ENCODE peak calls at places on chromosomes 7 and 10, in six cellular contexts. One of them, this sample, is unnamed. For H3K79me2, the result is how much of the 10 kb centered on the place peaks cover.

GRCh38 chr7:4279210-4279609 is 402.9 kb upstream of the FOXK1 start:
- DNase-seq in osteoblast: no peak
- DNase-seq in neural progenitor cell: no peak
- DNase-seq in H9: no peak
- DNase-seq in trophoblast cell: no peak
- DNase-seq in MM.1S: no peak
- DNase-seq in this sample: no peak

GRCh38 chr10:76119515-76119914 is 688.1 kb downstream of the LRMDA start:
- DNase-seq in neural progenitor cell: no peak
- DNase-seq in MM.1S: no peak
- DNase-seq in H9: no peak
- DNase-seq in osteoblast: no peak
- DNase-seq in trophoblast cell: no peak
- DNase-seq in this sample: no peak

GRCh38 chr7:129785457-129786178 is 167.1 kb downstream of the UBE2H start:
- DNase-seq in trophoblast cell: no peak
- DNase-seq in MM.1S: peak
- DNase-seq in neural progenitor cell: peak
- DNase-seq in H9: no peak
- DNase-seq in osteoblast: peak
- DNase-seq in this sample: no peak

GRCh38 chr7:26034386-26034785 is 117.6 kb upstream of the NFE2L3 start:
- DNase-seq in neural progenitor cell: no peak
- DNase-seq in trophoblast cell: no peak
- DNase-seq in MM.1S: no peak
- DNase-seq in H9: no peak
- DNase-seq in osteoblast: no peak
- DNase-seq in this sample: no peak

GRCh38 chr7:152866125-152866524 is 106.6 kb downstream of the ACTR3B start:
- DNase-seq in H9: no peak
- DNase-seq in neural progenitor cell: no peak
- DNase-seq in MM.1S: no peak
- DNase-seq in osteoblast: peak
- DNase-seq in trophoblast cell: no peak
- DNase-seq in this sample: no peak

GRCh38 chr10:125159932-125160855 is at the start of gene CTBP2:
- DNase-seq in osteoblast: peak
- DNase-seq in MM.1S: no peak
- DNase-seq in trophoblast cell: no peak
- DNase-seq in H9: peak
- DNase-seq in neural progenitor cell: peak
- DNase-seq in this sample: peak

GRCh38 chr7:21702303-21702702 is 159.5 kb downstream of the DNAH11 start:
- DNase-seq in H9: no peak
- DNase-seq in neural progenitor cell: no peak
- DNase-seq in osteoblast: no peak
- DNase-seq in trophoblast cell: no peak
- DNase-seq in MM.1S: no peak
- DNase-seq in this sample: no peak

GRCh38 chr10:30502266-30503058 is 68.5 kb downstream of the MAP3K8 start:
- DNase-seq in MM.1S: peak
- DNase-seq in trophoblast cell: no peak
- DNase-seq in neural progenitor cell: no peak
- DNase-seq in H9: no peak
- DNase-seq in osteoblast: no peak
- DNase-seq in this sample: peak

GRCh38 chr10:104339469-104340098 is 1.3 kb upstream of the ITPRIP start:
- DNase-seq in neural progenitor cell: no peak
- DNase-seq in osteoblast: peak
- DNase-seq in H9: peak
- DNase-seq in trophoblast cell: no peak
- DNase-seq in MM.1S: peak
- DNase-seq in this sample: no peak

GRCh38 chr7:155299539-155300202 is 2.0 kb downstream of the INSIG1 start:
- DNase-seq in neural progenitor cell: peak
- DNase-seq in osteoblast: peak
- DNase-seq in trophoblast cell: no peak
- DNase-seq in MM.1S: peak
- DNase-seq in H9: no peak
- DNase-seq in this sample: no peak

GRCh38 chr10:69710008-69710905 is 80.2 kb downstream of the FAM241B start:
- DNase-seq in neural progenitor cell: peak
- DNase-seq in MM.1S: no peak
- DNase-seq in trophoblast cell: no peak
- DNase-seq in osteoblast: no peak
- DNase-seq in H9: no peak
- DNase-seq in this sample: no peak

GRCh38 chr10:15719899-15720634 is at the start of gene ITGA8:
- DNase-seq in trophoblast cell: no peak
- DNase-seq in H9: peak
- DNase-seq in osteoblast: peak
- DNase-seq in neural progenitor cell: peak
- DNase-seq in MM.1S: peak
- DNase-seq in this sample: no peak

GRCh38 chr7:15495170-15495569 is 66.6 kb downstream of the AGMO start:
- DNase-seq in neural progenitor cell: no peak
- DNase-seq in MM.1S: no peak
- DNase-seq in H9: no peak
- DNase-seq in osteoblast: peak
- DNase-seq in trophoblast cell: no peak
- DNase-seq in this sample: no peak

GRCh38 chr7:757741-758163 is 30.7 kb upstream of the PRKAR1B start:
- DNase-seq in MM.1S: no peak
- DNase-seq in H9: no peak
- DNase-seq in trophoblast cell: no peak
- DNase-seq in neural progenitor cell: no peak
- DNase-seq in osteoblast: no peak
- DNase-seq in this sample: no peak

GRCh38 chr7:111388912-111389311 is 173.4 kb downstream of the IMMP2L start:
- DNase-seq in H9: no peak
- DNase-seq in osteoblast: no peak
- DNase-seq in MM.1S: peak
- DNase-seq in neural progenitor cell: no peak
- DNase-seq in trophoblast cell: no peak
- DNase-seq in this sample: no peak

GRCh38 chr10:71837085-71837827 is 13.8 kb downstream of the PSAP start:
- DNase-seq in osteoblast: peak
- DNase-seq in MM.1S: no peak
- DNase-seq in H9: peak
- DNase-seq in trophoblast cell: peak
- DNase-seq in neural progenitor cell: peak
- DNase-seq in this sample: peak

GRCh38 chr7:15932318-15932717 is 245.8 kb upstream of the MEOX2 start:
- DNase-seq in trophoblast cell: no peak
- DNase-seq in osteoblast: no peak
- DNase-seq in H9: no peak
- DNase-seq in MM.1S: no peak
- DNase-seq in neural progenitor cell: no peak
- DNase-seq in this sample: no peak

GRCh38 chr10:8586504-8586903 is 532.0 kb downstream of the GATA3 start:
- DNase-seq in MM.1S: no peak
- DNase-seq in H9: no peak
- DNase-seq in trophoblast cell: no peak
- DNase-seq in osteoblast: no peak
- DNase-seq in neural progenitor cell: no peak
- DNase-seq in this sample: no peak

GRCh38 chr10:9253121-9253520 is 1198.6 kb downstream of the GATA3 start:
- DNase-seq in trophoblast cell: no peak
- DNase-seq in H9: no peak
- DNase-seq in MM.1S: no peak
- DNase-seq in osteoblast: no peak
- DNase-seq in neural progenitor cell: no peak
- DNase-seq in this sample: no peak

GRCh38 chr7:2279873-2280272 is 34.4 kb downstream of the SNX8 start:
- DNase-seq in H9: no peak
- DNase-seq in trophoblast cell: no peak
- DNase-seq in neural progenitor cell: no peak
- DNase-seq in osteoblast: peak
- DNase-seq in MM.1S: no peak
- DNase-seq in this sample: no peak

GRCh38 chr10:99450156-99450555 is 19.7 kb upstream of the GOT1 start:
- DNase-seq in MM.1S: no peak
- DNase-seq in trophoblast cell: no peak
- DNase-seq in neural progenitor cell: no peak
- DNase-seq in H9: no peak
- DNase-seq in osteoblast: no peak
- DNase-seq in this sample: no peak

GRCh38 chr7:748446-748845 is 21.4 kb upstream of the PRKAR1B start:
- DNase-seq in H9: no peak
- DNase-seq in neural progenitor cell: no peak
- DNase-seq in trophoblast cell: no peak
- DNase-seq in osteoblast: peak
- DNase-seq in MM.1S: no peak
- DNase-seq in this sample: no peak

GRCh38 chr7:112422842-112423496 is 27.3 kb upstream of the IFRD1 start:
- DNase-seq in MM.1S: no peak
- DNase-seq in osteoblast: peak
- DNase-seq in trophoblast cell: peak
- DNase-seq in neural progenitor cell: peak
- DNase-seq in H9: peak
- DNase-seq in this sample: peak

GRCh38 chr10:117678106-117678505 is 135.6 kb downstream of the EMX2 start:
- DNase-seq in MM.1S: no peak
- DNase-seq in H9: no peak
- DNase-seq in osteoblast: no peak
- DNase-seq in neural progenitor cell: no peak
- DNase-seq in trophoblast cell: no peak
- DNase-seq in this sample: no peak

GRCh38 chr7:151551820-151552219 is 32.1 kb upstream of the RHEB start:
- DNase-seq in MM.1S: no peak
- DNase-seq in trophoblast cell: no peak
- DNase-seq in neural progenitor cell: no peak
- DNase-seq in H9: no peak
- DNase-seq in osteoblast: no peak
- DNase-seq in this sample: no peak

GRCh38 chr7:40884226-40884625 is 749.4 kb downstream of the SUGCT start:
- DNase-seq in MM.1S: no peak
- DNase-seq in H9: no peak
- DNase-seq in osteoblast: no peak
- DNase-seq in trophoblast cell: no peak
- DNase-seq in neural progenitor cell: no peak
- DNase-seq in this sample: no peak

GRCh38 chr10:88037623-88038022 is 174.2 kb downstream of the PTEN start:
- DNase-seq in neural progenitor cell: no peak
- DNase-seq in trophoblast cell: no peak
- DNase-seq in MM.1S: no peak
- DNase-seq in H9: no peak
- DNase-seq in osteoblast: no peak
- DNase-seq in this sample: no peak

GRCh38 chr10:95308389-95309302 is 17.8 kb upstream of the PDLIM1 start:
- DNase-seq in trophoblast cell: peak
- DNase-seq in H9: no peak
- DNase-seq in MM.1S: no peak
- DNase-seq in neural progenitor cell: peak
- DNase-seq in osteoblast: peak
- DNase-seq in this sample: peak

GRCh38 chr7:12895296-12895695 is 207.9 kb downstream of the ARL4A start:
- DNase-seq in neural progenitor cell: no peak
- DNase-seq in MM.1S: no peak
- DNase-seq in osteoblast: no peak
- DNase-seq in trophoblast cell: no peak
- DNase-seq in H9: no peak
- DNase-seq in this sample: no peak

GRCh38 chr10:110556993-110557601 is 10.4 kb upstream of the SMC3 start:
- DNase-seq in osteoblast: peak
- DNase-seq in trophoblast cell: peak
- DNase-seq in H9: peak
- DNase-seq in MM.1S: peak
- DNase-seq in neural progenitor cell: peak
- DNase-seq in this sample: no peak

GRCh38 chr10:31036209-31036608 is 4.5 kb upstream of the ZNF438 start:
- DNase-seq in neural progenitor cell: peak
- DNase-seq in osteoblast: no peak
- DNase-seq in trophoblast cell: peak
- DNase-seq in MM.1S: no peak
- DNase-seq in H9: peak
- DNase-seq in this sample: no peak

DNA sequence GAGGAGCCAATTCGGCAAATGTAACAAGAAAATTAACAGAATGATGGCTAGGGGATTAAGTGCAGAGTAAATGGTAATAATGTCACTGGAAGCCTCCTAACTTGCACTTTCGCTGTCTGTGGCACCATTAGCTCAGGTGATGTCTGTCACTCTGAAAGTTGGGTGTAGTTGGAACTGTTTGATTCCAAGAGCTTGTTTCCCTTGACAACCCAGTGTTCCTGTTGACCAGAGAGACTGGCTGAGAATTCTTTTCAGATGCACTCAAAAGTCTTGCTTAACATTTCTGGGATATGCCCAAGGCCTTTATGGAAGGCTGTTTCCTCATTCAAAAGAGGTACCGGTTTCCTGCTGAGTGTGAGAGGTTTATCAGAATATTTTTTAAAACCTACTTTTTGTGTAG is 49.6 kb downstream of the PLPP4 start:
- DNase-seq in osteoblast: no peak
- DNase-seq in H9: no peak
- DNase-seq in MM.1S: no peak
- DNase-seq in trophoblast cell: no peak
- DNase-seq in neural progenitor cell: no peak
- DNase-seq in this sample: no peak
- H3K4me2 ChIP-seq in osteoblast: no peak
- H3K4me2 ChIP-seq in H9: no peak
- H3K4me2 ChIP-seq in MM.1S: no peak
- H3K4me2 ChIP-seq in trophoblast cell: no peak
- H3K4me2 ChIP-seq in neural progenitor cell: no peak
- H3K4me2 ChIP-seq in this sample: no peak

GRCh38 chr7:128302110-128302509 is 41.6 kb downstream of the RBM28 start:
- DNase-seq in osteoblast: no peak
- DNase-seq in MM.1S: no peak
- DNase-seq in neural progenitor cell: no peak
- DNase-seq in trophoblast cell: no peak
- DNase-seq in H9: no peak
- DNase-seq in this sample: no peak
- H3K27ac ChIP-seq in osteoblast: no peak
- H3K27ac ChIP-seq in MM.1S: no peak
- H3K27ac ChIP-seq in neural progenitor cell: no peak
- H3K27ac ChIP-seq in trophoblast cell: no peak
- H3K27ac ChIP-seq in H9: no peak
- H3K27ac ChIP-seq in this sample: no peak

DNA sequence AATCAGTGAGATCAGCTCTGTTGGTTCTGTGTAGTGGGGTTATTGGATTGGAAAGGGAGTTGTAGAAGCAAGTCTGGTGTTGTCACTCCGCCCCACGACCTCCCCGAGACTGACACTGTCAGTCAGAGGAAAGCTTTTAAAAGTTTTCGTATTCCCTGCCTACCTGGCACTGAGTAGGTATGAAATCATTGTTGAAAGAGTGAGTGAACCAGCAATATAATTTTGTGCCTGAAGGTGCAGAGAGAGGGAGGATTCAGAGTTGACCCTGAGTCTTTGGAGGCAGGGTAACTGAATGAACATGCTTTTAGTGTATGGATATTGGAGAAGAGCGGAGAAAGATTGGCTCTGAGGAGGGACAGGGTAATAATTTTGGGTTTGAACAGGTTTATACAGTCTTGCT is 27.3 kb downstream of the CCNY start:
- DNase-seq in neural progenitor cell: no peak
- DNase-seq in H9: no peak
- DNase-seq in osteoblast: no peak
- DNase-seq in MM.1S: no peak
- DNase-seq in trophoblast cell: no peak
- DNase-seq in this sample: no peak
- H3K79me2 ChIP-seq in neural progenitor cell: half or more
- H3K79me2 ChIP-seq in H9: under half
- H3K79me2 ChIP-seq in osteoblast: half or more
- H3K79me2 ChIP-seq in MM.1S: half or more
- H3K79me2 ChIP-seq in trophoblast cell: under half
- H3K79me2 ChIP-seq in this sample: under half

GRCh38 chr10:113099431-113100298 is 149.6 kb downstream of the TCF7L2 start:
- DNase-seq in MM.1S: no peak
- DNase-seq in H9: peak
- DNase-seq in trophoblast cell: no peak
- DNase-seq in neural progenitor cell: peak
- DNase-seq in osteoblast: no peak
- DNase-seq in this sample: no peak
- H3K4me2 ChIP-seq in MM.1S: no peak
- H3K4me2 ChIP-seq in H9: no peak
- H3K4me2 ChIP-seq in trophoblast cell: no peak
- H3K4me2 ChIP-seq in neural progenitor cell: peak
- H3K4me2 ChIP-seq in osteoblast: no peak
- H3K4me2 ChIP-seq in this sample: no peak